ENCODE peak calls at places on chromosomes 12 and 14, in four cellular contexts. One of them, this sample, is unnamed.
A peak's percentile ranks its signal among the peaks of the same experiment; 100 is the strongest.

GRCh38 chr12:75480469-75480949 is at the start of gene GLIPR1:
- DNase-seq in GM12878: peak; percentile 72
- DNase-seq in K562: no peak
- DNase-seq in HepG2: peak; percentile 45
- DNase-seq in this sample: peak; percentile 93

GRCh38 chr12:31471061-31471460 is 119.9 kb downstream of the DENND5B start:
- DNase-seq in GM12878: no peak
- DNase-seq in K562: no peak
- DNase-seq in HepG2: no peak
- DNase-seq in this sample: no peak

GRCh38 chr14:26173581-26173980 is 424.3 kb downstream of the NOVA1 start:
- DNase-seq in GM12878: no peak
- DNase-seq in K562: no peak
- DNase-seq in HepG2: no peak
- DNase-seq in this sample: no peak

GRCh38 chr14:33508663-33509062 is 442.2 kb downstream of the EGLN3 start:
- DNase-seq in GM12878: no peak
- DNase-seq in HepG2: no peak
- DNase-seq in K562: no peak
- DNase-seq in this sample: no peak

GRCh38 chr12:103548622-103549601 is 38.2 kb upstream of the STAB2 start:
- DNase-seq in HepG2: peak; percentile 53
- DNase-seq in K562: peak; percentile 66
- DNase-seq in GM12878: peak; percentile 76
- DNase-seq in this sample: peak; percentile 75

GRCh38 chr12:30847259-30847658 is 79.3 kb upstream of the TSPAN11 start:
- DNase-seq in K562: peak; percentile 40
- DNase-seq in HepG2: peak; percentile 66
- DNase-seq in GM12878: peak; percentile 28
- DNase-seq in this sample: peak; percentile 59

GRCh38 chr14:77310041-77310440 is 10.6 kb downstream of the POMT2 start:
- DNase-seq in HepG2: no peak
- DNase-seq in K562: no peak
- DNase-seq in GM12878: no peak
- DNase-seq in this sample: no peak

GRCh38 chr14:49972840-49973239 is 80.0 kb downstream of the ARF6 start:
- DNase-seq in GM12878: no peak
- DNase-seq in HepG2: peak; percentile 82
- DNase-seq in K562: no peak
- DNase-seq in this sample: peak; percentile 79

GRCh38 chr14:49173765-49174373 is 412.3 kb downstream of the RPS29 start:
- DNase-seq in GM12878: peak; percentile 27
- DNase-seq in HepG2: peak; percentile 63
- DNase-seq in K562: peak; percentile 18
- DNase-seq in this sample: peak; percentile 55

GRCh38 chr14:81164167-81164774 is 56.5 kb downstream of the GTF2A1 start:
- DNase-seq in K562: peak; percentile 35
- DNase-seq in HepG2: peak; percentile 78
- DNase-seq in GM12878: peak; percentile 48
- DNase-seq in this sample: peak; percentile 52

GRCh38 chr14:71165121-71165574 is 257.9 kb downstream of the PCNX1 start:
- DNase-seq in K562: no peak
- DNase-seq in GM12878: no peak
- DNase-seq in HepG2: no peak
- DNase-seq in this sample: no peak

GRCh38 chr12:15001733-15002471 is 29.1 kb downstream of the PDE6H start:
- DNase-seq in HepG2: peak; percentile 6
- DNase-seq in GM12878: no peak
- DNase-seq in K562: no peak
- DNase-seq in this sample: no peak

GRCh38 chr12:53513712-53514415 is 6.6 kb upstream of the NPFF start:
- DNase-seq in HepG2: no peak
- DNase-seq in GM12878: no peak
- DNase-seq in K562: no peak
- DNase-seq in this sample: no peak
- H3K36me3 ChIP-seq in HepG2: peaks cover 17% of the 10 kb centered on the region
- H3K36me3 ChIP-seq in GM12878: peaks cover 11% of the 10 kb centered on the region
- H3K36me3 ChIP-seq in K562: peaks cover 64% of the 10 kb centered on the region
- H3K36me3 ChIP-seq in this sample: peaks cover 35% of the 10 kb centered on the region

DNA sequence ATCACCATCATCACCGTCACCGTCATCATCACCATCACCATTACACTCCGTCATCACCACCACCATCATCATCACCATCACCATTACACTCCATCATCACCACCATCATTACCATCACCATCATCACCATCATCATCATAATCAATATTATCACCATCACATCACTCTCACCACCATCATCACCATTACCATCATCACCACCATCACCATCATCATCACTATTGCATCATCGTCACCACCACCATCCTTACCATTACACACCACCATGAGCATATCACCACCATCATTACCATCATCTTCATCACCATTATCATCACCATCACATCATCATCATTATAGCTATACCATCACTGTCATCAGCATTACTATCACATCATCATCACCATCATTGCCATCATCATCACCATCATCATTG is 93.7 kb downstream of the KIF26A start:
- DNase-seq in GM12878: no peak
- DNase-seq in K562: no peak
- DNase-seq in HepG2: no peak
- DNase-seq in this sample: no peak
- H3K9me3 ChIP-seq in GM12878: no peaks in the 10 kb centered on the region
- H3K9me3 ChIP-seq in K562: no peaks in the 10 kb centered on the region
- H3K9me3 ChIP-seq in HepG2: peaks cover 36% of the 10 kb centered on the region
- H3K9me3 ChIP-seq in this sample: no peaks in the 10 kb centered on the region

DNA sequence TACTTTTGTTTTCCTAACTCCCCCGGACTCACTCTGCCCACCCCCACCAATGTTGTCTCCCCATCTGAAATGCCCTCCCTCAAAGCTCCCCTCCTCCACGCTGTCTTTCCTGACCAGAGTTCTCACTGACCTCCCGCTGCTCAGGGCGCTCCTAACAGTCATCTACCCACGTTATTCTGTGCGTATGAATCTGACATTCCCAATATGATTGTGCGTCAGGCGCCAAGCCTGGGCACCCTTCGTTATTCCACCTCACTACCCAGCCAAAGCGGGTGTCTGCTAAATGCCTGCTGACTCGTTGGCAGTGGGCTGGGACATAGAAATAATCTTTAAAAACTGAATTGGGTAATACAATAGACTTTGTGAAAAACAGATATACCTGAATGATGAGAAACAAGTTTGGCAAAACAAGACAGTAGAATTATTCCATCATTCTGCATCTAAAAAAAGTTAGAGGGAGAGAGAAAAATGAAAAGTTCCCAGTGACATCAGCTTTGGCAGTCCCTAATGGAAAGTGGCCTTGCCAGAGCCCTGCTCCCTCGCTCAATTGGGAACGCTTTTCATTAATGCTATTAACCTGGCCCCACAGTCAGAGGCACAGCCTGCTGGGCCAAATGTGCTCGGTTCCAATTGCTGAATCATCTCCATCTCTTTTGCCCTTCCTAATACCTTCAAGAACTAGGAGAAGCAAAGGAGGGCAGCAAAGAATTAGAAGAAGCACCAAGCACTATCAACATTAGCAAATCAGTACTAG is 74.0 kb upstream of the PLXNC1 start:
- DNase-seq in GM12878: no peak
- DNase-seq in HepG2: no peak
- DNase-seq in K562: no peak
- DNase-seq in this sample: no peak
- TF ChIP-seq MYC in GM12878: no peak
- TF ChIP-seq MYC in HepG2: no peak
- TF ChIP-seq MYC in K562: no peak
- TF ChIP-seq MYC in this sample: no peak

DNA sequence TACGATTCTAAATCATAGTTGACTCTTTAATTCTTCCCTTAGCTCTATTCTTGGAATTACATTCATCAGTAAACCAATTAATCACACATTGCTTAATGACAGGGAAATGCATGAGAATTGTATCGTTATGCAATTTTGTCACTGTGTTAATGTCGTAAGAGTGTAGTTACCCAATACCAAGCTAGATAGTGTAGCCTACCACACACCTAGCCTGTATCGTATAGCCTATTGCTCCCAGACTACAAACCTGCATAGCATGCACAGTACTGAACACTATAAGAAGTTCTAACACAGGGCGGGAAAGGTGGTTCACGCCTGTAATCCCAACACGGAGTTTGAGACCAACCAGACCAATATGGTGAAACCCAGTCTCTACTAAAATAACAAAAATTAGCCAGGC is 24.7 kb downstream of the HNRNPC start:
- DNase-seq in K562: no peak
- DNase-seq in HepG2: no peak
- DNase-seq in GM12878: no peak
- DNase-seq in this sample: no peak
- H3K36me3 ChIP-seq in K562: peaks cover 95% of the 10 kb centered on the region
- H3K36me3 ChIP-seq in HepG2: peaks cover 21% of the 10 kb centered on the region
- H3K36me3 ChIP-seq in GM12878: peaks cover 8% of the 10 kb centered on the region
- H3K36me3 ChIP-seq in this sample: peaks cover 10% of the 10 kb centered on the region

GRCh38 chr14:106821119-106821518 is 1294.7 kb downstream of the TMEM121 start:
- DNase-seq in K562: no peak
- DNase-seq in HepG2: no peak
- DNase-seq in GM12878: no peak
- DNase-seq in this sample: no peak

GRCh38 chr14:106831322-106831720 is 1304.9 kb downstream of the TMEM121 start:
- DNase-seq in HepG2: peak; percentile 20
- DNase-seq in GM12878: no peak
- DNase-seq in K562: no peak
- DNase-seq in this sample: no peak

GRCh38 chr14:106823552-106823951 is 1297.2 kb downstream of the TMEM121 start:
- DNase-seq in K562: no peak
- DNase-seq in HepG2: no peak
- DNase-seq in GM12878: no peak
- DNase-seq in this sample: no peak

GRCh38 chr14:106822905-106823304 is 1296.5 kb downstream of the TMEM121 start:
- DNase-seq in HepG2: no peak
- DNase-seq in K562: no peak
- DNase-seq in GM12878: no peak
- DNase-seq in this sample: no peak

DNA sequence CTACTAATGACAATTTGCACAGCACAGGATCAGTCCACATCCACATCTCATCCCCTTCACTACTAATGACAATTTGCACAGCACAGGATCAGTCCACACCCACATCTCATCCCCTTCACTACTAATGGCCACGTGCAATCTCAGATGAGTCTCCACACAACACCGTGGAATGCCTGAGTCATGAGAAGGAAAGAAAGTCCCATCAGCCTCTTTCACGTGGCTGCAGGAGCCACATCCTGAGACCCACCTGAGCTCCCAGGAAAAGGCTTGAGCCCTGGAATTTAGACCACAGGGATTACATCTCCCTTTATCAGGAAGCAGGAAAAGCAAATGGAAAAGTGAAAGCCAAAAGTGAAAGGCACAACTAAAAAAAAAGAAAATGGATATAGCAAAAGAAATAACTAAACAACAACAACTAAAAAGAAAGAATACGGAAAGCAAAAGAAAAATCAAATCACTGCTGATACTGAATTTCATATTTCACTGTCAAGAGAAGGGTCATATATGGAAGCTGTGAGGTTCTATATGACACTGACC is 1300.5 kb downstream of the TMEM121 start:
- DNase-seq in K562: no peak
- DNase-seq in GM12878: no peak
- DNase-seq in HepG2: no peak
- DNase-seq in this sample: no peak
- H3K9me3 ChIP-seq in K562: no peaks in the 10 kb centered on the region
- H3K9me3 ChIP-seq in GM12878: no peaks in the 10 kb centered on the region
- H3K9me3 ChIP-seq in HepG2: peaks cover 7% of the 10 kb centered on the region
- H3K9me3 ChIP-seq in this sample: peaks cover 7% of the 10 kb centered on the region

GRCh38 chr14:104036250-104036649 is 49.2 kb upstream of the ASPG start:
- DNase-seq in GM12878: no peak
- DNase-seq in HepG2: no peak
- DNase-seq in K562: no peak
- DNase-seq in this sample: no peak
- TF ChIP-seq MYC in GM12878: no peak
- TF ChIP-seq MYC in HepG2: no peak
- TF ChIP-seq MYC in K562: no peak
- TF ChIP-seq MYC in this sample: no peak

GRCh38 chr12:111523587-111523986 is 75.5 kb downstream of the ATXN2 start:
- DNase-seq in GM12878: no peak
- DNase-seq in K562: no peak
- DNase-seq in HepG2: no peak
- DNase-seq in this sample: no peak
- H3K36me3 ChIP-seq in GM12878: peaks cover 8% of the 10 kb centered on the region
- H3K36me3 ChIP-seq in K562: peaks cover 91% of the 10 kb centered on the region
- H3K36me3 ChIP-seq in HepG2: peaks cover 20% of the 10 kb centered on the region
- H3K36me3 ChIP-seq in this sample: peaks cover 14% of the 10 kb centered on the region

GRCh38 chr12:38151991-38152700 is 164.4 kb upstream of the ALG10B start:
- DNase-seq in K562: no peak
- DNase-seq in GM12878: no peak
- DNase-seq in HepG2: no peak
- DNase-seq in this sample: no peak
- H3K9me3 ChIP-seq in K562: peaks cover 1% of the 10 kb centered on the region
- H3K9me3 ChIP-seq in GM12878: peaks cover 2% of the 10 kb centered on the region
- H3K9me3 ChIP-seq in HepG2: peaks cover 14% of the 10 kb centered on the region
- H3K9me3 ChIP-seq in this sample: no peaks in the 10 kb centered on the region

GRCh38 chr12:62861157-62861535 is 73.8 kb downstream of the PPM1H start:
- DNase-seq in GM12878: no peak
- DNase-seq in K562: no peak
- DNase-seq in HepG2: no peak
- DNase-seq in this sample: no peak
- TF ChIP-seq MYC in GM12878: no peak
- TF ChIP-seq MYC in K562: no peak
- TF ChIP-seq MYC in HepG2: no peak
- TF ChIP-seq MYC in this sample: no peak

This sample was measured in endothelial cell of umbilical vein.